ENCODE peak calls at places on chromosomes 1 and 21, in four cellular contexts. G, R, F and D are unnamed samples.

GRCh38 chr21:8998946-8999681 is 1522.3 kb upstream of the TPTE start:
- DNase-seq in G (no peak), R (no peak), F (peak), D (no peak)

GRCh38 chr1:151629278-151629677 is 17.4 kb downstream of the SNX27 start:
- DNase-seq in G (no peak), R (no peak), F (no peak), D (no peak)

GRCh38 chr1:229296541-229296941 is 25.6 kb downstream of the RAB4A start:
- DNase-seq in G (no peak), R (no peak), F (no peak), D (no peak)

GRCh38 chr1:2927995-2928732 is 93.1 kb upstream of the ACTRT2 start:
- DNase-seq in G (no peak), R (no peak), F (no peak), D (no peak)

GRCh38 chr21:38883142-38883541 is 77.4 kb downstream of the ETS2 start:
- DNase-seq in G (no peak), R (no peak), F (no peak), D (no peak)

GRCh38 chr1:58883037-58883887 is 99.4 kb upstream of the JUN start:
- DNase-seq in G (peak), R (no peak), F (peak), D (no peak)

GRCh38 chr1:74474585-74474984 is 37.8 kb downstream of the LRRC53 start:
- DNase-seq in G (no peak), R (no peak), F (no peak), D (no peak)

GRCh38 chr1:185996211-185996610 is 262.0 kb downstream of the HMCN1 start:
- DNase-seq in G (no peak), R (no peak), F (no peak), D (no peak)

GRCh38 chr1:179881642-179882252 is 338 bp upstream of the TOR1AIP1 start:
- DNase-seq in G (no peak), R (no peak), F (peak), D (no peak)

GRCh38 chr1:77438239-77438913 is 156.6 kb downstream of the AK5 start:
- DNase-seq in G (no peak), R (no peak), F (no peak), D (no peak)
- TF ChIP-seq TARDBP in G (no peak), R (no peak), F (no peak), D (no peak)

DNA sequence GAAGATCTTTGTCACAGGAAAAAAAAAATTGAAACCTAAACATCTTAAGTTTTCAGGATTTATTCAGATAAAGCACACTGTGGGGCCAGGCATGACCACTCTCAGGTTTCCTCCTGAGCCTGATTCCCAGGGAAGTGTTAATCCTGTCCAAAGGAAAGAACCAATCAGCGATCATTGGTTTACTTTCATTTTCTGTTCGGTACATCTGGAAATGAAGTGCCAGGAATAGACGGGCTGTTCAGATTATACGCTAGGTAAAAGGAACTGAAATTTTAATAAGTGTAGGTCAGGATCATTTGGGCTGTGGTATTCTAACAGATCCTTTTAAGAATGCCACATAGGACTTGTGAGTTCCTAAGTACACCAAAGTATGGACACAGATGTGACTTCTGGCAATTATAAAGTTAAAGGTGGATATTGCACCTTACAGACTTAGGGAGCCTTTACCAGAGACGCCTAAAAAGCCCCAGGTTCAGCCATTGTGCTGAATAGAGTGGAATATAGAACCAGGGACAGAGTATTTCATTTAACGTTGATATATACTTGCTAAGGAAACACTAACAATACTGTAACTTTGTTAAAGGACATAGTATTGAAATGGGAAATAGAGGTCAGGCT is 9.3 kb upstream of the CACYBP start:
- DNase-seq in G (no peak), R (no peak), F (peak), D (no peak)
- TF ChIP-seq SP1 in G (no peak), R (no peak), F (no peak), D (no peak)

DNA sequence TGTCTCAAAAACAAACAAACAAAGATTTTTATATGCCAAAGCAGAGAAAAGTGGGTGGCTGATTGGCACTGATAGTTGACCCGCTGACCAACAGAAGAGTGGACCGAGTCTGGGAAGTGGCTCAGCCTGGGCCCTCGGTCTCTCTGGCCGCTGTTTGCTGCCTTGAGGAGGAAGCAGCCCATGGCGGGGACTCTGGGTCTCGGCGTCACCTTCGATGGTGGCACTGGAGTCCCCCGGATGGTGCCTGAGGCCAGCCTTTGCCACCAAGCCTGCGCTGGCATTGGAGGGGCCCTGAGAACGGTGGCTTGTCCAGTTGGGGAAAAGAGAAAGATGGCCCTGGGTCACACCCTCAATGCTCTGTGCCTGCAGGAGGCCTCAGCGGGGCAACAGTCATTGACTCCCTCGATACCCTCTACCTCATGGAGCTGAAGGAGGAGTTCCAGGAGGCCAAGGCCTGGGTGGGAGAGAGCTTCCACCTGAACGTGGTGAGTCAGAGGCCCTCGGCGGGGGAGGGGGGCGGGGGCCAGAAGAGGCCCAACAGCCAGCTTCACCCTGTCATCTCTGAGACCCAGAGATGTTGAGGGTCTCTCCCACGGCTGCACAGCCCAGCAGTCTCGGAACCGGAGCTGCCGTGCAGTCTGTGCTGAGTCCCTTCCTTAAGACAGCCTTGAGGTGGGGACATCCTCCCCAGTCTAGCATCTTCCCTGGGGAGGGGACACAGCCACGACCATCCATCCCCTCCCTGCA is 53.5 kb upstream of the SELENON start:
- DNase-seq in G (no peak), R (no peak), F (no peak), D (no peak)
- TF ChIP-seq TARDBP in G (no peak), R (no peak), F (no peak), D (no peak)

GRCh38 chr1:71784989-71785388 is 497.4 kb downstream of the NEGR1 start:
- DNase-seq in G (no peak), R (no peak), F (no peak), D (no peak)

GRCh38 chr1:71785470-71785869 is 496.9 kb downstream of the NEGR1 start:
- DNase-seq in G (no peak), R (no peak), F (no peak), D (no peak)

GRCh38 chr1:71783096-71783495 is 499.2 kb downstream of the NEGR1 start:
- DNase-seq in G (no peak), R (no peak), F (no peak), D (no peak)

GRCh38 chr1:71777094-71777493 is 505.2 kb downstream of the NEGR1 start:
- DNase-seq in G (no peak), R (no peak), F (no peak), D (no peak)

DNA sequence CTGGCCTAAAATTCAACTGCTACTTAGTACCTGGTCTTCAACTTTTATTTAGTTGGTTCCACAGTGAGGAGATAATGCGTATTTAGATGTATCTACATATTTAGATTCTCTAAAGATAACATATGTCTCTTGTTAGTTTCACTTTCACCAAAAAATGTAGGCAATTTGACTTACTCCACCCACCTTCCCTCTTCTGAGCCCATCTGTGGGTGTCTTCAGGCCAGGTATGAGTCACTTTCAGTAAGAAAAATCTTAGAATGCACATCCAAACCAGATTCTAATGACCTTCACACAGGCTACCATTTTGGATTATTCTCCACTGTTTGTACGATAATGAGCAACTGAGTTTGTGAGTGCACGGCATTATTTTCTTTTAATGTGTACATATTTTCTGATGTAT is 501.7 kb downstream of the NEGR1 start:
- DNase-seq in G (no peak), R (no peak), F (no peak), D (no peak)
- TF ChIP-seq SP1 in G (no peak), R (no peak), F (no peak), D (no peak)

DNA sequence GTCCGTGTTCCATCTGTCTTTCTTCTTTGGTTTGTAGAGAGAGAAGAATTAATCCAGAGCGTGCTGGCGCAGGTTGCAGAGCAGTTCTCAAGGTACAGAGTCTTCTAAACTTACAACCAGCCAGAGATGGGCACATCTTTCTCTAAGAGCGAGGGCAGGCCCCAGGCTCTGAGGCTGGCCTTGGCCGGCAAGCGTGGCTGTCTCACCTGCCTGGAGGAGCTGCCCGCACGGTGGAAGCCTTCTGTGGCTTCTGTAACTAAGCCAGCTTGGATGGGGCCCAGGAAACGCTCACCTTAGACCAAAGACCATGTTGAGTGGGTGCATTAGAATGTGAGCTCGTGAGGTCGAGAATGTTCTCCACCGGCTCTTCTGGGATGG is 78.6 kb downstream of the PDE9A start:
- DNase-seq in G (no peak), R (no peak), F (no peak), D (no peak)
- TF ChIP-seq TARDBP in G (no peak), R (no peak), F (no peak), D (no peak)

DNA sequence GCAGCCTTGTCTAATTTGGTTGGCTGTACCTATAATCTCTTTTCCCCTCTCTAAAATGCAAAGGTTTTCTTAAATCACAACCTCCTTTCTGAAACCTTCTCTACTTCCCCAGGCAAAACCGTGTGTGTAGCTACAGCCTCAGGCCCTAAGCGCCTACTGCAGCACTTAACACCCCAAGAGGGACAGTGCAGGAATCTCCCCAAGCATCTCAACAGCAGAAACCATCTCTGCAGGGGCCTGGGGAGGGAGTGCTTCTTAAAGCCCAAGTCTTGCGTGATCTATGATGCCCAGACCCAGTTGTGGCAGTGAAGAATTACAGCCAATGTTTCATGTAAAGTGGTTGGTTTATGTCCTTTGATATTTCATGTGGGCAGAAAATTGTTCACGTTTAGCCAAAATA is 159.3 kb downstream of the DSCAM start:
- DNase-seq in G (no peak), R (no peak), F (no peak), D (no peak)
- TF ChIP-seq SP1 in G (no peak), R (no peak), F (no peak), D (no peak)

DNA sequence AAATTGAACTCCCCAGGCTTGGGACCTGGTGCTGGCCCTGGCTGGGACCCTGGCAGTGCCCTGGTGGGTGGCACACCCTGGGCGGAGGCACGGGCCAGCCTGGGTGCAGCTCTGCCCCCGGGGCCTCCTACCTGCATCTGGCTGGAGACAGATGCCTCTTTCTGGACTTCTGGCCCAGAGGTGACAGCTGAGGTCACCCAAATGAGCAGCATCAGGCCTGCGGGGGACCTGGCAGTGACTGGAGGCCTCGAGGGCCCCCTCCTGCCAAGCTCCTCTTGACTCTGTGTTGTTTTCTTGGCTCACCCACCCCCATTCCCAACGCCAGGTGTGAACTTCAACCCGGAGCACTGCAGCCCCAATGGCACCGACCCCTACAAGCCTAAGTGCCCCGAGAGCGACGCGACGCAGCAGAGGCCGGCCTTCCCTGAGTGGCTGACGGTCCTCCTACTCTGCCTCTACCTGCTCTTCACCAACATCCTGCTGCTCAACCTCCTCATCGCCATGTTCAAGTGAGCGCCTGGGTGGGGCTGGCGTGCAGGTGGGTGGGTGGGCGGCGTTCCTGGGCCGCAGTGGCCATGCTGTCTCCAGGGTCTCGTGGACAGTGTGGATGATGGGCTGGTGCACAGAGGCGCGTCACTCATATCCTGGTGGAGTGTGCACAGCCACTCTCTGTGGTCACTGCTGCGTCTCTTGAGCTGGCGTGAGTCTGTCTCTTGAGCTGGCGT is 41.6 kb upstream of the LRRC3 start:
- DNase-seq in G (no peak), R (no peak), F (no peak), D (no peak)
- TF ChIP-seq TARDBP in G (no peak), R (no peak), F (no peak), D (no peak)

GRCh38 chr1:88519156-88519555 is 164.9 kb upstream of the PKN2 start:
- DNase-seq in G (no peak), R (no peak), F (no peak), D (no peak)
- TF ChIP-seq SP1 in G (no peak), R (no peak), F (no peak), D (no peak)

DNA sequence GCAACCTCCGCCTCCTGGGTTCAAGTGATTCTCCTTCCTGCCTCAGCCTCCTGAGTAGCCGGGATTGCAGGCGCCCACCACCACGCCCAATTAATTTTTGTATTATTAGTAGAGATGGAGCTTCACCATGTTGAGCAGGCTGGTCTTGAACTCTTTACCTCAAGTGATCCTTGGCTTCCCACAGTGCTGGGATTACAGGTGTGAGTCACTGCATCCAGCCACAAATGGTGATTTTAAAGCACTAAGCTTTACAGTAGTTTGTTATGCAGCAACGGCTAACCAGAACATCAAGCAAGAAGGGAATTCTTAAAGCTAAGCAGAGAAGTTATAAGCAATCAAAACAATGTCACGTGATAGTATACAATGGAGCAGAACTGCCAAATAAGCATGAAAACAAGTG is 65.7 kb downstream of the NVL start:
- DNase-seq in G (no peak), R (no peak), F (no peak), D (no peak)
- TF ChIP-seq TARDBP in G (no peak), R (no peak), F (no peak), D (no peak)